ENCODE peak calls at places on chromosome 10, in five cellular contexts. P is IMR-90; C is Panc1; Q is MM.1S; X is CD4-positive, CD25-positive, alpha-beta regulatory T cell. A is an unnamed sample.

GRCh38 chr10:86755454-86755739 is 1.0 kb upstream of the BMPR1A start:
- DNase-seq in X (no peak), C (no peak), Q (no peak), P (no peak), A (no peak)

GRCh38 chr10:90695915-90696676 is 161.7 kb downstream of the HTR7 start:
- DNase-seq in P (no peak), X (no peak), Q (no peak), C (no peak), A (peak; percentile 10)

GRCh38 chr10:29304259-29305030 is 15.6 kb downstream of the LYZL1 start:
- DNase-seq in C (peak; percentile 39), Q (peak; percentile 50), X (peak; percentile 40), P (peak; percentile 70), A (no peak)

GRCh38 chr10:103479135-103479534 is at the start of gene CALHM3:
- DNase-seq in X (no peak), P (no peak), C (no peak), Q (no peak), A (no peak)

GRCh38 chr10:68137174-68137573 is 27.9 kb downstream of the MYPN start:
- DNase-seq in C (no peak), Q (no peak), P (peak; percentile 42), X (no peak), A (no peak)

GRCh38 chr10:33126118-33126517 is 168.1 kb upstream of the ITGB1 start:
- DNase-seq in Q (no peak), P (peak; percentile 64), X (peak; percentile 92), C (no peak), A (peak; percentile 91)

GRCh38 chr10:10798543-10799192 is 219.0 kb upstream of the CELF2 start:
- DNase-seq in C (no peak), Q (no peak), P (no peak), X (no peak), A (no peak)

GRCh38 chr10:69009360-69009759 is 20.8 kb downstream of the KIFBP start:
- DNase-seq in Q (no peak), C (no peak), X (no peak), P (peak; percentile 72), A (no peak)

GRCh38 chr10:59880976-59881510 is 25.3 kb downstream of the CCDC6 start:
- DNase-seq in C (no peak), Q (no peak), P (no peak), X (peak; percentile 55), A (no peak)

GRCh38 chr10:132489053-132489703 is 48.4 kb upstream of the INPP5A start:
- DNase-seq in C (no peak), X (no peak), P (peak; percentile 51), Q (no peak), A (no peak)

GRCh38 chr10:51224610-51225230 is 150.4 kb downstream of the PRKG1 start:
- DNase-seq in X (no peak), Q (no peak), C (no peak), P (peak; percentile 88), A (no peak)

GRCh38 chr10:69677914-69678654 is 48.0 kb downstream of the FAM241B start:
- DNase-seq in P (no peak), X (no peak), C (no peak), Q (no peak), A (no peak)

GRCh38 chr10:76112826-76113150 is 681.4 kb downstream of the LRMDA start:
- DNase-seq in X (no peak), C (no peak), P (no peak), Q (no peak), A (no peak)

GRCh38 chr10:100186813-100187212 is 984 bp upstream of the ERLIN1 start:
- DNase-seq in Q (peak; percentile 30), P (no peak), C (no peak), X (no peak), A (no peak)

GRCh38 chr10:69504576-69505250 is 53.4 kb downstream of the TSPAN15 start:
- DNase-seq in C (no peak), X (no peak), Q (no peak), P (no peak), A (no peak)

GRCh38 chr10:128481152-128481551 is 354.9 kb upstream of the MKI67 start:
- DNase-seq in X (no peak), C (no peak), P (no peak), Q (no peak), A (no peak)

GRCh38 chr10:119199231-119199992 is 8.0 kb upstream of the GRK5 start:
- DNase-seq in X (peak; percentile 76), Q (peak; percentile 50), P (peak; percentile 89), C (peak; percentile 75), A (peak; percentile 37)

GRCh38 chr10:11162828-11163599 is 145.3 kb downstream of the CELF2 start:
- DNase-seq in C (no peak), P (no peak), Q (peak; percentile 95), X (peak; percentile 96), A (no peak)

GRCh38 chr10:59222788-59223187 is 46.3 kb downstream of the PHYHIPL start:
- DNase-seq in P (peak; percentile 5), C (no peak), Q (no peak), X (no peak), A (no peak)

GRCh38 chr10:90148121-90148855 is 446.9 kb downstream of the KIF20B start:
- DNase-seq in P (peak; percentile 22), Q (peak; percentile 50), C (no peak), X (peak; percentile 0), A (no peak)

GRCh38 chr10:111598433-111599059 is 521.7 kb downstream of the ADRA2A start:
- DNase-seq in Q (peak; percentile 53), X (peak; percentile 54), C (peak; percentile 18), P (peak; percentile 31), A (no peak)

GRCh38 chr10:124732931-124733536 is 11.1 kb downstream of the FAM53B start:
- DNase-seq in P (peak; percentile 43), Q (peak; percentile 87), C (no peak), X (peak; percentile 67), A (no peak)

GRCh38 chr10:113104071-113104470 is 154.0 kb downstream of the TCF7L2 start:
- DNase-seq in P (no peak), X (no peak), C (no peak), Q (no peak), A (no peak)
- H3K27ac ChIP-seq in P (no peak overlapping the region), X (no peak overlapping the region), C (peak overlapping the region; percentile 68), Q (no peak overlapping the region), A (no peak overlapping the region)

GRCh38 chr10:88253120-88253519 is 330.0 kb downstream of the RNLS start:
- DNase-seq in P (no peak), C (no peak), Q (no peak), X (no peak), A (no peak)
- H3K27ac ChIP-seq in P (no peak overlapping the region), C (peak overlapping the region; percentile 0), Q (no peak overlapping the region), X (no peak overlapping the region), A (no peak overlapping the region)

GRCh38 chr10:5620966-5621365 is 45.4 kb downstream of the ASB13 start:
- DNase-seq in Q (no peak), X (no peak), P (no peak), C (no peak), A (no peak)
- H3K27ac ChIP-seq in Q (no peak overlapping the region), X (no peak overlapping the region), P (no peak overlapping the region), C (no peak overlapping the region), A (no peak overlapping the region)

DNA sequence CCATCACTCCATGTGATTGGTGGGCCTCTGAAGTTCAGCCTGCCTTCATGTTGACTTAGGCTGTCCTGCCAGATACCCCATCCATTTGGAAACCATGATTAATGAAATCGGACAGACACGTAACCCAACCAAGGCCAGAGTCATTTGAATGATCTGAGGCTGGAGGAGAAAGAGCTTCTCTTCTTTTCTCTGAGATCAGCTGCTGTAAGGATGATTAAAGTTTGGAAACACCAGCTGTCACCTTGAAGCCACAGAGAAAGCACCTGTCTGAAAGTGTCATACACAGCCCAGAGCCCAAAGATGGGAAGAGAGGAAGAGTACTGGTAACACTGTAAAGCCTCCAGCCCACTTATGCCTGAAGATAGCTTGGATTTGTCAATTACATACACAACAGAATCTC is 22.9 kb downstream of the NEBL start:
- DNase-seq in P (no peak), Q (no peak), C (no peak), X (no peak), A (no peak)
- H3K27ac ChIP-seq in P (no peak overlapping the region), Q (no peak overlapping the region), C (no peak overlapping the region), X (no peak overlapping the region), A (no peak overlapping the region)

DNA sequence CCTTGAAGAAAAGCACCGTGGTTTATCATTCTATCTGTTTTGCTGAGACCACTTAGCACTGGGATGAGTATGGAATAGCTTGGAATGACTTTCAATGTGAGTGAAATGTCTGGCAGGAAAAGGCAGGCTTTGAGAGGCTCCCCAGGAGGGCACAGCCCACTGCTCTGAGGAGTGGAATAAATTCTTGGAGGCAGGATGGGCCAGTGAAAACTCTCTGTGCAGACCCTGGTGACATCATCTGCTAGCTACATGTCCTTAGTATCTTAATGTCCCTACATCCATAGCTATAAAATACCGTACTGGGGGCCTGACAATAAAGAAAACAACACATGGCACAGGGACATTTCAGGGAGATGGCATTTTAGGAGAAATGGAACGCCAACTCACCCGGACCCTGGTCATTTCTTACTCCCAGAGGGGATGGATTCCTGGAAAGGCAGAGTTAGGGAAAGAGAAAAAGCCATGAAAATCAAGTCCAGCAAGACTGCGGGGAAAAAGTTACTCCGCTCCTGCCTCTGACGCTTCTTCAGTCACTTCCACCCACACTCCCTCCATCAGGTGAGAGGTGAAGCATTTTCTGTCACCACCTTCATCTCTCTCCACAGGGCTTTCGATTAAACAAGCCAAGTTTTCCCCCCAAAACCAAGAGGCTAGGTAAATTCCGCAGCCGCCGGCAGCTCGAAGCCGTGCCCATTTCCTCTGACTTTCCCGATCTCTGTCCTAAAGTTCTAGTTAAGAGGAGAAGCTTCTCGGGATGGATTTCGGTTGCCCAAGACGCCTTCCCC is 974 bp downstream of the ZNF239 start:
- DNase-seq in Q (no peak), P (peak; percentile 31), C (no peak), X (no peak), A (no peak)
- H3K27ac ChIP-seq in Q (no peak overlapping the region), P (peak overlapping the region; percentile 21), C (peak overlapping the region; percentile 88), X (peak overlapping the region; percentile 78), A (no peak overlapping the region)

GRCh38 chr10:44293306-44293778 is 91.6 kb downstream of the CXCL12 start:
- DNase-seq in C (no peak), P (no peak), X (no peak), Q (no peak), A (no peak)
- H3K27ac ChIP-seq in C (no peak overlapping the region), P (peak overlapping the region; percentile 40), X (no peak overlapping the region), Q (no peak overlapping the region), A (no peak overlapping the region)